ENCODE peak calls at places on chromosomes 7 and 10, in four cellular contexts. Y is K562, R is HCT116, L is GM12878. W is an unnamed sample.

GRCh38 chr10:20890491-20891337 is 6.4 kb downstream of the NEBL start:
- DNase-seq in Y (no peak), R (no peak), L (no peak), W (no peak)

GRCh38 chr7:114414151-114415053 is at the start of gene FOXP2:
- DNase-seq in Y (no peak), R (no peak), L (no peak), W (peak; percentile 16)

GRCh38 chr7:33091111-33091531 is 18.1 kb downstream of the RP9 start:
- DNase-seq in Y (no peak), R (no peak), L (no peak), W (no peak)

GRCh38 chr7:24402655-24403054 is 118.7 kb downstream of the NPY start:
- DNase-seq in Y (no peak), R (no peak), L (no peak), W (no peak)

GRCh38 chr7:88337556-88337955 is 30.9 kb upstream of the STEAP4 start:
- DNase-seq in Y (no peak), R (no peak), L (no peak), W (no peak)

GRCh38 chr7:15921576-15921975 is 235.1 kb upstream of the MEOX2 start:
- DNase-seq in Y (no peak), R (no peak), L (no peak), W (no peak)

GRCh38 chr10:62231371-62231770 is 37.3 kb downstream of the RTKN2 start:
- DNase-seq in Y (no peak), R (no peak), L (no peak), W (no peak)

GRCh38 chr10:72712136-72712535 is 20.2 kb downstream of the MCU start:
- DNase-seq in Y (no peak), R (no peak), L (no peak), W (no peak)

GRCh38 chr10:132748545-132749427 is 37.2 kb downstream of the NKX6-2 start:
- DNase-seq in Y (no peak), R (no peak), L (no peak), W (no peak)

GRCh38 chr7:130356760-130357611 is 12.4 kb downstream of the CPA5 start:
- DNase-seq in Y (no peak), R (peak; percentile 53), L (no peak), W (no peak)

GRCh38 chr10:43573250-43574034 is 974 bp downstream of the ZNF239 start:
- DNase-seq in Y (no peak), R (no peak), L (no peak), W (no peak)

GRCh38 chr7:75638607-75639070 is 100.1 kb downstream of the HIP1 start:
- DNase-seq in Y (peak; percentile 60), R (no peak), L (no peak), W (peak; percentile 59)

GRCh38 chr7:18610331-18610948 is 114.9 kb downstream of the HDAC9 start:
- DNase-seq in Y (no peak), R (peak; percentile 44), L (no peak), W (peak; percentile 55)

GRCh38 chr7:124662372-124662771 is 103.2 kb downstream of the GPR37 start:
- DNase-seq in Y (no peak), R (no peak), L (no peak), W (no peak)

GRCh38 chr10:14698487-14699170 is 76.1 kb downstream of the FAM107B start:
- DNase-seq in Y (no peak), R (no peak), L (no peak), W (no peak)

GRCh38 chr7:76063525-76063924 is 15.6 kb downstream of the MDH2 start:
- DNase-seq in Y (peak; percentile 65), R (no peak), L (no peak), W (no peak)

GRCh38 chr10:67790534-67791408 is 47.2 kb downstream of the DNAJC12 start:
- DNase-seq in Y (no peak), R (peak; percentile 57), L (no peak), W (no peak)

GRCh38 chr10:132714096-132714721 is 71.7 kb downstream of the NKX6-2 start:
- DNase-seq in Y (no peak), R (no peak), L (no peak), W (no peak)

GRCh38 chr10:121684276-121684675 is 86.0 kb upstream of the FGFR2 start:
- DNase-seq in Y (no peak), R (no peak), L (no peak), W (no peak)

GRCh38 chr10:72035488-72035887 is 52.9 kb downstream of the SPOCK2 start:
- DNase-seq in Y (no peak), R (no peak), L (no peak), W (no peak)

GRCh38 chr10:26799342-26799741 is 61.4 kb downstream of the ABI1 start:
- DNase-seq in Y (no peak), R (no peak), L (peak; percentile 60), W (no peak)

GRCh38 chr7:64665980-64666674 is at the start of gene ZNF107:
- DNase-seq in Y (peak; percentile 93), R (peak; percentile 90), L (peak; percentile 89), W (peak; percentile 99)
- TF ChIP-seq JUND in Y (no peak), R (no peak), L (no peak), W (no peak)

DNA sequence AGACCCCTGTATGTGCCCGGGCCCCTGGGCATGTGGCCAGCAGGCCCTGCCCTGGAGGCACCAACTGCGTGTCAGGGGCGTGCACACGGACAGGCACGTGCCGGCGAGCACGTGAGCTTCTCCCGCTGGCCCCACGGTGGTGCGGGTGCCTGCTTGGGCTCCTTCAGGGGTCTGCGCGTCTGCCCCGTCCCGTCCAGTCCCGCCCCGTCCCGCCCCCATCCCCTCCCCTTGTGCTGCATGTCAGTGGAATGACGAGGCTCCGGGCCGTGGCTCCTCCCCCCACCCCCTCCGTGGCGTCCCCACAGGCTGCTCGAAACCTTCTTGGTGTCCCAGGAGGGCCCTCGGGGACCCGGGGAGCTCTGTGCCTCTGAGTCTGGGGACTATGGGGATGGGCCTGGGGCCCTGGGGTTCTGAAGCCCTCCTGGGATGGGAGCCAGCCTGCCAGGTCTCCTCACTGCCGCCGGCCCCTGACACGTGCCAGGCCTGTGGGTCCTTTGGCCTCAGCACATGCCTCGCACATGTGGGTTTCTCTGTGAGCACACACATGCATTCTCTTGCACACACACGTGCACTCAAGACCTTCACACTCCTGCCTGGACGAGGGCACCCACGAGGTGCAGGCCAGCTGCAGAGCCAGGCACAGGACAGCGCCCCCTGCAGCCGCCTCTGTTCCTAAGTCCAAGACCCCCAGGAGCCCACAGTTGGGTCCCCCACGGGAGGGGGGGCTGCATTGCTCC is 27.5 kb upstream of the AMZ1 start:
- DNase-seq in Y (peak; percentile 85), R (no peak), L (no peak), W (no peak)
- TF ChIP-seq JUND in Y (no peak), R (no peak), L (no peak), W (no peak)

GRCh38 chr10:35398888-35399287 is 62.6 kb downstream of the CCNY start:
- DNase-seq in Y (no peak), R (no peak), L (no peak), W (no peak)

GRCh38 chr10:35398355-35398754 is 62.0 kb downstream of the CCNY start:
- DNase-seq in Y (no peak), R (no peak), L (no peak), W (no peak)

GRCh38 chr10:35400600-35401268 is 64.4 kb downstream of the CCNY start:
- DNase-seq in Y (no peak), R (no peak), L (no peak), W (no peak)

GRCh38 chr10:35397953-35398352 is 61.6 kb downstream of the CCNY start:
- DNase-seq in Y (no peak), R (no peak), L (no peak), W (no peak)

GRCh38 chr10:35399414-35400009 is 63.2 kb downstream of the CCNY start:
- DNase-seq in Y (peak; percentile 82), R (no peak), L (no peak), W (no peak)
- TF ChIP-seq JUND in Y (peak; percentile 73), R (no peak), L (no peak), W (no peak)

GRCh38 chr7:43646603-43647313 is 63.9 kb downstream of the STK17A start:
- DNase-seq in Y (no peak), R (no peak), L (no peak), W (no peak)
- TF ChIP-seq JUND in Y (no peak), R (no peak), L (no peak), W (no peak)

DNA sequence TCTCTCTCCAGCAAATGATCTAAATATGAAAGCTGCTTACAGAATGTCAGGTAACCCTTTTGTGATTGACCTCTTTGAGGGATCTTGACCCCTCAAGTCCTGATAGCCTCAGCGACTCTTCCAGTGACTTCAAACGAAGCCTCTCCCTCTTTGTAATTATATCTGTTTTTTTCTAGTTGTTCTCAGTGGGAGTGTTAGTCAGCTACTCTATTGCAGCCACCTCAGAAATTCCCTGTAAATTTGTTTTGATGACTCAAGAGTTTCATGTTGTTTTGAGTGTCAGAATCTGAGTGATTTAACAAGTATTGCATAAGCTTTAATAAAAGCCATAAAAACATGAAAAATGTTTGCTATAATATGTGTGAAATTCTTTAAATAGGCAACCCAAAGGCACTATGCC is 94.2 kb upstream of the SEMA3C start:
- DNase-seq in Y (no peak), R (peak; percentile 76), L (no peak), W (no peak)
- TF ChIP-seq JUND in Y (no peak), R (peak; percentile 80), L (no peak), W (no peak)

DNA sequence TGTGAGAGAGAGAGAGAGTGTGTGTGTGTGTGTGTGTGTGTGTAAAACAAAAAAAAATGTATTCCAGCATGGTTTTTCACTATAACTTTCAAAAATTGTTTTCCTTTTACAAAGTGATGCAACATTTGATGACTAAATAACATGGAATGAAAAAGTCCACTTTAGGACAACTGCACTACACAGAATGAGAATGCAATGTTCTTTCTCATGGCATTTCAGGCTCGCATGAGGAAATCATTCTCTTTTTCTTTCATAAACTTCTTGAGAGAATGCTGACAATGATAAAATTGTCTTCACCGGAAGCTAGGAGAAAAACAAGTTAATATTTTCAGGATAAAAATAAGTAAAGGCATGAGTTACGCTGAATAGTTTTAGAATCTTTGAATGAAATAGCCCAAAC is 53.7 kb downstream of the SLC16A12 start:
- DNase-seq in Y (no peak), R (no peak), L (no peak), W (no peak)
- TF ChIP-seq JUND in Y (no peak), R (no peak), L (no peak), W (no peak)